ENCODE peak calls at places on chromosomes 5 and 9, in four cellular contexts. N is GM12878, J is HL-60, M is K562. S is an unnamed sample.

GRCh38 chr9:21395778-21396717 is 10.8 kb upstream of the IFNA2 start:
- DNase-seq in N (no peak), J (peak; percentile 25), M (no peak), S (peak; percentile 16)

GRCh38 chr9:107248714-107249113 is 34.4 kb upstream of the RAD23B start:
- DNase-seq in N (no peak), J (no peak), M (no peak), S (no peak)

GRCh38 chr9:16901589-16901988 is 31.1 kb upstream of the BNC2 start:
- DNase-seq in N (no peak), J (no peak), M (no peak), S (no peak)

GRCh38 chr5:34991486-34992238 is 56.1 kb downstream of the AGXT2 start:
- DNase-seq in N (no peak), J (no peak), M (no peak), S (no peak)

GRCh38 chr9:8856686-8857329 is 1057.2 kb upstream of the DMAC1 start:
- DNase-seq in N (no peak), J (no peak), M (no peak), S (no peak)

GRCh38 chr5:169584998-169585451 is 1.5 kb downstream of the SPDL1 start:
- DNase-seq in N (no peak), J (no peak), M (peak; percentile 15), S (no peak)

GRCh38 chr9:35688558-35689350 is 971 bp downstream of the TPM2 start:
- DNase-seq in N (no peak), J (no peak), M (no peak), S (no peak)

GRCh38 chr5:2991884-2992283 is 240.4 kb upstream of the IRX2 start:
- DNase-seq in N (no peak), J (no peak), M (no peak), S (no peak)

GRCh38 chr5:170173227-170173626 is 59.6 kb upstream of the C5orf58 start:
- DNase-seq in N (no peak), J (no peak), M (no peak), S (no peak)

GRCh38 chr9:100511205-100511604 is 38.3 kb downstream of the TMEFF1 start:
- DNase-seq in N (no peak), J (no peak), M (no peak), S (no peak)

GRCh38 chr9:2021731-2022130 is 6.6 kb downstream of the SMARCA2 start:
- DNase-seq in N (no peak), J (no peak), M (peak; percentile 23), S (no peak)

GRCh38 chr5:5181650-5182324 is 41.7 kb downstream of the ADAMTS16 start:
- DNase-seq in N (no peak), J (no peak), M (no peak), S (no peak)

GRCh38 chr9:107397076-107398049 is 92.2 kb downstream of the KLF4 start:
- DNase-seq in N (no peak), J (no peak), M (no peak), S (no peak)

GRCh38 chr9:4489562-4489918 is 728 bp upstream of the SLC1A1 start:
- DNase-seq in N (no peak), J (no peak), M (no peak), S (no peak)

GRCh38 chr5:964821-965220 is 43.8 kb upstream of the NKD2 start:
- DNase-seq in N (no peak), J (no peak), M (no peak), S (no peak)

GRCh38 chr5:71891856-71892255 is 172.8 kb downstream of the CARTPT start:
- DNase-seq in N (no peak), J (no peak), M (no peak), S (no peak)

GRCh38 chr5:121031487-121031886 is 567.4 kb downstream of the PRR16 start:
- DNase-seq in N (no peak), J (no peak), M (no peak), S (no peak)

GRCh38 chr5:116455061-116455460 is 119.6 kb downstream of the SEMA6A start:
- DNase-seq in N (no peak), J (no peak), M (no peak), S (no peak)

GRCh38 chr5:1050449-1051365 is 42.1 kb downstream of the NKD2 start:
- DNase-seq in N (no peak), J (no peak), M (no peak), S (no peak)

GRCh38 chr5:124795829-124796228 is 49.4 kb upstream of the ZNF608 start:
- DNase-seq in N (no peak), J (no peak), M (no peak), S (no peak)

GRCh38 chr5:151094054-151094858 is 13.4 kb upstream of the TNIP1 start:
- DNase-seq in N (no peak), J (no peak), M (no peak), S (no peak)

GRCh38 chr5:170648546-170648945 is 135.0 kb upstream of the GABRP start:
- DNase-seq in N (no peak), J (no peak), M (no peak), S (no peak)

GRCh38 chr5:151288180-151288579 is 15.4 kb downstream of the SLC36A3 start:
- DNase-seq in N (no peak), J (no peak), M (no peak), S (no peak)

GRCh38 chr5:179272326-179273073 is 72.8 kb downstream of the ADAMTS2 start:
- DNase-seq in N (no peak), J (no peak), M (no peak), S (no peak)

GRCh38 chr9:134419684-134420076 is 93.4 kb downstream of the RXRA start:
- DNase-seq in N (no peak), J (no peak), M (peak; percentile 53), S (peak; percentile 76)

GRCh38 chr9:92146610-92147009 is 31.4 kb upstream of the SPTLC1 start:
- DNase-seq in N (no peak), J (peak; percentile 20), M (no peak), S (no peak)

GRCh38 chr5:57338068-57338848 is 144.4 kb downstream of the ACTBL2 start:
- DNase-seq in N (no peak), J (no peak), M (peak; percentile 32), S (no peak)
- TF ChIP-seq SPI1 in N (no peak), J (no peak), M (no peak), S (no peak)

DNA sequence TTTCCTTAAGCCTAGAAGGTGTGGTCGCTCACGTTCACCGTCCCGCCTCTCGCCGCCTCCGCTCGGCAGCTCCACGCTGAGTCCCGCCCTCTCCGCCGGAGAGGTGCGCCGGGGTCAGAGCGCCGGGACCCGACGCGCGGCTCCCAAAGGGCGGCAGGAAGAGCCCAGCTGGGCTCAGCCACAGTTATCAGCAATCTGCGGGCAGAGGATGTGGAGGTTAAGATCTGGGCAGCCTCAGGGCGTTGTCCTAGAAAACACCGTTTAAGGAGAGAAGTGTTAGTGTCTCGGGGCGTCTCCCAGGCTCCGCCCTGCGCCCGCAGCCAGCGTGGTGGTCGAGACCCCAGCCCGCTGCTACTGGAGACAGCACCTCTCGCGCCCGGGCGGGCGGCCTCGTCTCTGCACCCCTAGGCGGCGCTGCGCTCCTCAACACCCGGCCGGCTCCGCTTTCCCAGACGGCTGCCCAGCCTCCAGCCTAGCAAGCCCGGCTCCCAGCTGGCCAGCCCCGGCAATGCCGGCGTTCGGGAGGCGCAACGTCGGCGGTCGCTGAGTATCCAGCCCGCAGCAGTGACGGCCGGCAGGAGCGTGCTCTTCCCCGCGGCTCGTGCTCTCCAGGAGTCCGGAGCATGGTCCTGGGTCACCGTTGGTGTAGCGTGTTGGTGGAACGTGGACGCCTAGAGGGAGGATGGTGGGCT is at the start of gene PCDHAC1:
- DNase-seq in N (no peak), J (no peak), M (no peak), S (no peak)
- TF ChIP-seq POLR2AphosphoS5 in N (no peak), J (no peak), M (no peak), S (no peak)

GRCh38 chr5:154755361-154756202 is at the start of gene LARP1:
- DNase-seq in N (no peak), J (no peak), M (no peak), S (no peak)

GRCh38 chr5:154751854-154752253 is 3.3 kb upstream of the LARP1 start:
- DNase-seq in N (no peak), J (no peak), M (no peak), S (no peak)

GRCh38 chr5:154756203-154756870 is 1.2 kb downstream of the LARP1 start:
- DNase-seq in N (no peak), J (no peak), M (peak; percentile 67), S (no peak)

GRCh38 chr5:154754460-154755360 is 467 bp upstream of the LARP1 start:
- DNase-seq in N (peak; percentile 93), J (peak; percentile 99), M (peak; percentile 94), S (peak; percentile 97)

DNA sequence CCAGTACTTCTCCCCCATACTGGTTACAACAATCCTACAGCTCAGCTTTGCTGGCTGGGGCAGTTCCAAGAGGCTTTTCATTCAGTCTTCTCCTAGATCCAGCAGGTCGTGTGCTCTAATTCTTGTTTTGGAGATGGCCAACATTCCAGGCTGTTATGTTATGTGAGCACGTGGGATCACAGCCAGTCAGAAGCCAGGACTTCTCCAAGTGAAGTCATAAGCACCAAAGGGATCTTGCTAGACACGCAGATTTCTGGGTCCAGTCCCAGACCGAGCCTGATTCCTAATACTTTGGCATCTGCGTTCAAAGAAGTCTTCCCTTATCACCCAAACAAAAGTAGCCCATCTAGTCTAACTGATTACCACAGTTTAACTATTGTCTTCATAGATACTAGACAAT is 1.4 kb upstream of the LARP1 start:
- DNase-seq in N (no peak), J (no peak), M (no peak), S (no peak)
- TF ChIP-seq SPI1 in N (no peak), J (no peak), M (no peak), S (no peak)

GRCh38 chr5:173326501-173326960 is 1.7 kb downstream of the STC2 start:
- DNase-seq in N (no peak), J (no peak), M (peak; percentile 35), S (no peak)

GRCh38 chr5:173323799-173324114 is 4.5 kb downstream of the STC2 start:
- DNase-seq in N (no peak), J (no peak), M (no peak), S (no peak)

GRCh38 chr5:173324115-173325001 is 3.9 kb downstream of the STC2 start:
- DNase-seq in N (no peak), J (no peak), M (peak; percentile 69), S (peak; percentile 29)

GRCh38 chr5:173323121-173323798 is 5.0 kb downstream of the STC2 start:
- DNase-seq in N (no peak), J (no peak), M (no peak), S (no peak)

GRCh38 chr5:173325091-173325698 is 3.0 kb downstream of the STC2 start:
- DNase-seq in N (no peak), J (no peak), M (no peak), S (no peak)
- TF ChIP-seq POLR2AphosphoS5 in N (no peak), J (no peak), M (no peak), S (no peak)

GRCh38 chr5:131959906-131960305 is 14.4 kb upstream of the MEIKIN start:
- DNase-seq in N (no peak), J (no peak), M (no peak), S (no peak)
- TF ChIP-seq SPI1 in N (no peak), J (no peak), M (no peak), S (no peak)

GRCh38 chr9:124810513-124811355 is 33.8 kb downstream of the OLFML2A start:
- DNase-seq in N (no peak), J (no peak), M (no peak), S (no peak)

GRCh38 chr9:124813496-124814177 is 36.7 kb downstream of the OLFML2A start:
- DNase-seq in N (no peak), J (no peak), M (no peak), S (no peak)

GRCh38 chr9:124813041-124813440 is 36.1 kb downstream of the OLFML2A start:
- DNase-seq in N (no peak), J (no peak), M (no peak), S (no peak)

GRCh38 chr9:124814178-124814535 is 37.2 kb downstream of the OLFML2A start:
- DNase-seq in N (no peak), J (no peak), M (no peak), S (no peak)

GRCh38 chr9:124812401-124813016 is 35.6 kb downstream of the OLFML2A start:
- DNase-seq in N (no peak), J (no peak), M (peak; percentile 77), S (no peak)
- TF ChIP-seq POLR2AphosphoS5 in N (no peak), J (no peak), M (no peak), S (no peak)

S was measured in GM12891.